ENCODE peak calls at places on chromosome 18, in four cellular contexts. One of them, this sample, is unnamed.

GRCh38 chr18:76875390-76876330 is 53.3 kb downstream of the ZNF236 start:
- DNase-seq in OCI-LY7: peak
- DNase-seq in progenitor cell of endocrine pancreas: peak
- DNase-seq in esophagus squamous epithelium: no peak
- DNase-seq in this sample: no peak

GRCh38 chr18:70154591-70155194 is 50.8 kb downstream of the RTTN start:
- DNase-seq in OCI-LY7: no peak
- DNase-seq in esophagus squamous epithelium: no peak
- DNase-seq in progenitor cell of endocrine pancreas: no peak
- DNase-seq in this sample: no peak

GRCh38 chr18:79960921-79961526 is 3.4 kb upstream of the HSBP1L1 start:
- DNase-seq in OCI-LY7: no peak
- DNase-seq in progenitor cell of endocrine pancreas: no peak
- DNase-seq in esophagus squamous epithelium: no peak
- DNase-seq in this sample: no peak

GRCh38 chr18:21629089-21629832 is 17.1 kb downstream of the SNRPD1 start:
- DNase-seq in esophagus squamous epithelium: no peak
- DNase-seq in OCI-LY7: peak
- DNase-seq in progenitor cell of endocrine pancreas: no peak
- DNase-seq in this sample: no peak

GRCh38 chr18:4847066-4847465 is 350.0 kb downstream of the AKAIN1 start:
- DNase-seq in OCI-LY7: no peak
- DNase-seq in esophagus squamous epithelium: no peak
- DNase-seq in progenitor cell of endocrine pancreas: no peak
- DNase-seq in this sample: no peak

GRCh38 chr18:79458917-79459803 is 63.4 kb downstream of the NFATC1 start:
- DNase-seq in esophagus squamous epithelium: no peak
- DNase-seq in OCI-LY7: no peak
- DNase-seq in progenitor cell of endocrine pancreas: no peak
- DNase-seq in this sample: no peak

GRCh38 chr18:77160515-77160914 is 27.9 kb upstream of the MBP start:
- DNase-seq in progenitor cell of endocrine pancreas: no peak
- DNase-seq in esophagus squamous epithelium: no peak
- DNase-seq in OCI-LY7: no peak
- DNase-seq in this sample: no peak

GRCh38 chr18:388198-388597 is 112.3 kb downstream of the COLEC12 start:
- DNase-seq in OCI-LY7: no peak
- DNase-seq in progenitor cell of endocrine pancreas: no peak
- DNase-seq in esophagus squamous epithelium: no peak
- DNase-seq in this sample: no peak

GRCh38 chr18:63440897-63441296 is 18.6 kb upstream of the VPS4B start:
- DNase-seq in esophagus squamous epithelium: no peak
- DNase-seq in progenitor cell of endocrine pancreas: no peak
- DNase-seq in OCI-LY7: no peak
- DNase-seq in this sample: no peak

GRCh38 chr18:21218862-21219261 is 23.2 kb upstream of the GREB1L start:
- DNase-seq in progenitor cell of endocrine pancreas: no peak
- DNase-seq in OCI-LY7: no peak
- DNase-seq in esophagus squamous epithelium: no peak
- DNase-seq in this sample: no peak

GRCh38 chr18:6775702-6776101 is 46.2 kb downstream of the ARHGAP28 start:
- DNase-seq in esophagus squamous epithelium: no peak
- DNase-seq in progenitor cell of endocrine pancreas: no peak
- DNase-seq in OCI-LY7: no peak
- DNase-seq in this sample: no peak

GRCh38 chr18:65835881-65836280 is 85.1 kb downstream of the CDH7 start:
- DNase-seq in esophagus squamous epithelium: no peak
- DNase-seq in progenitor cell of endocrine pancreas: no peak
- DNase-seq in OCI-LY7: no peak
- DNase-seq in this sample: no peak
- TF ChIP-seq CTCF in esophagus squamous epithelium: no peak
- TF ChIP-seq CTCF in progenitor cell of endocrine pancreas: no peak
- TF ChIP-seq CTCF in OCI-LY7: no peak
- TF ChIP-seq CTCF in this sample: no peak

DNA sequence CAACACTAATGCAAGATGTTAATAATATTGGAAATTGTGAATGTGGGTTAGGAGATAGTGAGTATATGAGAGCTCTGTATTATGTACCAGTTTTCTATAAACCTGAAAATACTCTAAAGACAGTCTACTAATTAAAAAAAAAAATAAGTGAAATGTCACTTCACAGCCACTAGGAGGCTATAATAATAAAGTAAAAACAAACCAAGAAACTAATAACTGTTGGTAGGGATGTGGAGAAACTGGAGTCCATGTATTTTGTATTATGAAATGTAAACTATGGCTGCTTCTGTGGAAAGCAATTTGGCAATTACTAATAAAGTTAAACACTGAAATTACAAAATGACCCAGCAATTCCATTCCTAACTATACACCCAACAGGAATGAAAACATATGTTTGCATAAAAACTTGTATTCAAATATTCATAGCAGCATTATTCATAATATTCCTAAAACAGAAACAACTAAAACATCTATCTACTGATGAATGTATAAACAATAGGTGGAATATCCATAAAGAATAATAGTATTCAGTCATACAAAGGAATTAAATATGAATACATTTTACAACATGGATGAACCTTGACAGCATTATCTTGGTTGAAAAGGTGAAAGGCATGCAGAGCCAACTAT is 36.2 kb downstream of the CCDC178 start:
- DNase-seq in OCI-LY7: peak
- DNase-seq in progenitor cell of endocrine pancreas: no peak
- DNase-seq in esophagus squamous epithelium: no peak
- DNase-seq in this sample: no peak
- TF ChIP-seq CTCF in OCI-LY7: peak
- TF ChIP-seq CTCF in progenitor cell of endocrine pancreas: peak
- TF ChIP-seq CTCF in esophagus squamous epithelium: no peak
- TF ChIP-seq CTCF in this sample: peak

DNA sequence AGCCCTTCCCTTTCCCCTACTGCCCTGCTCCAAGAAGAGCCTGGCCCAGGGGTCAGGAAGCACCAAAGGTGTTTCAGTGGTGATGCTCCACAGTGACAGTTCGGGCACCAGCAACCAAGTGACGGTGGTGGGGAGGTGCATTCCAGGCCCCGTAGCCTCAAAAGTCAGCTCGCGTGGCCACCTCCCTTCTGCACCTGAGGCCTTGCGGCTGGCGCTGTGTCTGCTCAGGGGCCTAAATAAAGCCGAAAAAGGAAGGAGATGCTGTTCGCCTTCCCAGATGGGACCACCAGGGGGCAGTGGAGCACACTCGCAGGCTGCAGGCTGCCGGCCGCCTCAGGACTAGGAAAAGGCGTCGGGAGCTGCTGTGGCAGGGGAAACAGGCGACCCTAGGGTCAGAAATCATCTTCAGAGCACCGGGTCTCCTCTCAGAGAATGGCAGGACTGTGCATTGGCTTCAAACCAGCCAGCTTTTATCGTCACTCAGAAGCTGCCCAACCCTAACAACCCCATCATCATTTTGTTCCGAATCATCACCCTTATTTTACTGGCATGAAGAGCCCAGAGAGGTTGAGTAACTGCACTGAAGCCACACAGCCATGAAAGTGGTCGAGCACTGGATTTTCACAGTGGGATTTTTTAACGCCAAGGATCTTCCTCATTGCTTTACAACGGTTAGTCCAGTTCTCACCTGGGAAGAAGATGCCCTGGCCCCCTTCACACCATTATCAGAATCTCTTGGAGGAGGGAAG is 213.0 kb upstream of the CELF4 start:
- DNase-seq in progenitor cell of endocrine pancreas: peak
- DNase-seq in OCI-LY7: peak
- DNase-seq in esophagus squamous epithelium: no peak
- DNase-seq in this sample: no peak
- TF ChIP-seq CTCF in progenitor cell of endocrine pancreas: peak
- TF ChIP-seq CTCF in OCI-LY7: peak
- TF ChIP-seq CTCF in esophagus squamous epithelium: peak
- TF ChIP-seq CTCF in this sample: peak

GRCh38 chr18:46068763-46069162 is 3.3 kb downstream of the PSTPIP2 start:
- DNase-seq in progenitor cell of endocrine pancreas: no peak
- DNase-seq in esophagus squamous epithelium: no peak
- DNase-seq in OCI-LY7: no peak
- DNase-seq in this sample: no peak
- TF ChIP-seq CTCF in progenitor cell of endocrine pancreas: no peak
- TF ChIP-seq CTCF in esophagus squamous epithelium: no peak
- TF ChIP-seq CTCF in OCI-LY7: no peak
- TF ChIP-seq CTCF in this sample: no peak

DNA sequence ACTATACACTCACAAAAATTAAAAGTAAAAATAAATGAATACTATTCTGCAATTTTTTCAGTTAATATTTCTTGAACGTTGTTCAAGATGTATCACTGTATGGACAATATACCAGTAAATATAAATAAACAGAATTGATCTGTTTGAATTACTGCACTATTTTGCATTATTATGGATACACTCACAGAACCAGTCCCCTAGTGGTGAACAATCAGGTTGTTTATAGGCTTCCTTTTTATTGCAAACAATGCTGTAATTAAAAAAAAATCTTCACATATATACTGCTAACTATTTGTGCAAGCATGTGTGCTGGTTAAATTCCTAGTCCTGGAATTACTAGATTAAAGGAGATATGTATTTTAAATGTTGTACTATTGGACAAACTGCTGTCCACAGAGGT is 306.0 kb downstream of the FBXO15 start:
- DNase-seq in progenitor cell of endocrine pancreas: no peak
- DNase-seq in esophagus squamous epithelium: no peak
- DNase-seq in OCI-LY7: no peak
- DNase-seq in this sample: no peak
- TF ChIP-seq CTCF in progenitor cell of endocrine pancreas: peak
- TF ChIP-seq CTCF in esophagus squamous epithelium: no peak
- TF ChIP-seq CTCF in OCI-LY7: peak
- TF ChIP-seq CTCF in this sample: peak

GRCh38 chr18:64592246-64592645 is 443.4 kb upstream of the LINC00305 start:
- DNase-seq in progenitor cell of endocrine pancreas: no peak
- DNase-seq in OCI-LY7: no peak
- DNase-seq in esophagus squamous epithelium: no peak
- DNase-seq in this sample: no peak
- TF ChIP-seq CTCF in progenitor cell of endocrine pancreas: no peak
- TF ChIP-seq CTCF in OCI-LY7: no peak
- TF ChIP-seq CTCF in esophagus squamous epithelium: no peak
- TF ChIP-seq CTCF in this sample: no peak

DNA sequence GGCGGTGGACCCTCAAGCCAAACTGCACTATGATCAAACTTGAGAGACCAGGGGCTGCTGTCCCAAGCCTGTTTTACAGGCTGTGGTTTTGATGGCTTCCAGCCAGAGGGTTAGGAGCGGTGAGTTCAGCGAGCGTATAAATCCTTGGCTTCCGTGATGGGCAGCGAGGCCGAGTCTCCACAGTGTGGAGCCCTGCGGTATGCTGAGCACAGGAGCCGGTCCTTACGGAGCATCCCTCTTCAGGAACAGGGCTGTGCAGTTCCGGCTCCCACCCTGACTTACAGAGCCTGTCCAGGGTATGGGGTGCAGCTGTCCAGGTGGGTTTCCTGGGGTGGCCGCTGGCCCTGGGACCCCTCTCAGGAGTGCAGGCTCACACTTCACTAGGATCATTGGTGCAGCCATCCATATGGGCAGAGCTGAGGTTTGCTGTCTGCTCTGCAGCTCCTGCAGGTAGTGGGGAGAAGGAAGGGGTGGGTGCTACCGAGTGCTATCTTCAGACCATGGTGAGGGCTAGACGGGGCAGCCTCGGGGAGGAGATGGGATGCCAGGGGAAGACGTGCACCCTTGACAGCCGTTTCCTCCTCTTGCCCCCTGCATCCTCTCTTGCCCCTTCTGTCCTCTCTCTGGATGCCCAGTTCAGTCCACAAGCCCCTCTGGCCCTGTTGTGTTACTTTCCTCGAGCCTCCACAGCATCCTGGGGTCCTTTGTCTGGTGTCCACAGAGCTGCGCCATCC is 104.3 kb downstream of the FAM210A start:
- DNase-seq in esophagus squamous epithelium: no peak
- DNase-seq in progenitor cell of endocrine pancreas: no peak
- DNase-seq in OCI-LY7: no peak
- DNase-seq in this sample: no peak
- TF ChIP-seq CTCF in esophagus squamous epithelium: no peak
- TF ChIP-seq CTCF in progenitor cell of endocrine pancreas: no peak
- TF ChIP-seq CTCF in OCI-LY7: no peak
- TF ChIP-seq CTCF in this sample: no peak

DNA sequence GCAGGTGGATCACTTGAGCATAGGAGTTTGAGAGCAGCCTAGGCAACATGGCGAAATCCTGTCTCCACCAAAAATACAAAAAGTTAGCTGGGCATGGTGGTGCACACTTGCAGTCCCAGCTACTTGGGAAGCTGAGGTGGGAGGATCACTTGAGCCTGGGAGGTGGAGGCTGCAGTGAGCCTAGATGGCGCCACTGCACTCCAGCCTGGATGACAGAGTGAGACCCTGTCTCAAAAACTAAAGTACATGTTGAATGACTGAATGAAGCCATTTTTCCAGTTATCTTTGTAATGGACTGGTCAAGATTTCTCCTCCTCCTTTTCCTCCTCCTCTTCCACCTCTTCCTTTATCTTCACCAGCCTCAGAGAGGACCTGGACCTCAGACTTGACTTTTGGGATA is 272.0 kb downstream of the SMAD2 start:
- DNase-seq in progenitor cell of endocrine pancreas: no peak
- DNase-seq in esophagus squamous epithelium: no peak
- DNase-seq in OCI-LY7: no peak
- DNase-seq in this sample: no peak
- TF ChIP-seq CTCF in progenitor cell of endocrine pancreas: no peak
- TF ChIP-seq CTCF in esophagus squamous epithelium: no peak
- TF ChIP-seq CTCF in OCI-LY7: no peak
- TF ChIP-seq CTCF in this sample: no peak